ENCODE peak calls at places on chromosomes 1 and 21, in eight cellular contexts. X, T, K, I, J, Z, S and N are unnamed samples.

GRCh38 chr1:193406901-193407300 is 220.5 kb upstream of the B3GALT2 start:
- DNase-seq in X (peak; percentile 77), T (peak; percentile 51), K (no peak), I (no peak), J (peak; percentile 76), Z (peak; percentile 62), S (peak; percentile 24), N (no peak)

GRCh38 chr1:74679811-74680210 is 6.2 kb upstream of the ERICH3 start:
- DNase-seq in X (no peak), T (no peak), K (no peak), I (no peak), J (no peak), Z (no peak), S (no peak), N (no peak)

GRCh38 chr1:234719454-234720258 is 109.7 kb upstream of the IRF2BP2 start:
- DNase-seq in X (no peak), T (no peak), K (no peak), I (no peak), J (no peak), Z (no peak), S (no peak), N (no peak)

GRCh38 chr1:39668894-39669293 is 3.0 kb downstream of the NT5C1A start:
- DNase-seq in X (no peak), T (no peak), K (no peak), I (no peak), J (no peak), Z (no peak), S (no peak), N (no peak)

GRCh38 chr1:50975436-50975835 is 5.4 kb downstream of the CDKN2C start:
- DNase-seq in X (no peak), T (no peak), K (no peak), I (no peak), J (no peak), Z (no peak), S (no peak), N (no peak)

GRCh38 chr1:43368646-43369020 is 822 bp upstream of the ELOVL1 start:
- DNase-seq in X (no peak), T (no peak), K (no peak), I (no peak), J (no peak), Z (no peak), S (no peak), N (no peak)

GRCh38 chr21:27021046-27021445 is 54.2 kb upstream of the ADAMTS5 start:
- DNase-seq in X (no peak), T (no peak), K (no peak), I (no peak), J (no peak), Z (no peak), S (no peak), N (no peak)

GRCh38 chr1:70487910-70488665 is 77.0 kb downstream of the CTH start:
- DNase-seq in X (peak; percentile 56), T (peak; percentile 14), K (no peak), I (no peak), J (peak; percentile 91), Z (peak; percentile 6), S (no peak), N (peak; percentile 7)

GRCh38 chr1:20114021-20114648 is 5.2 kb downstream of the PLA2G2D start:
- DNase-seq in X (no peak), T (no peak), K (no peak), I (no peak), J (no peak), Z (no peak), S (no peak), N (no peak)

GRCh38 chr1:116537439-116537838 is 33.4 kb downstream of the CD58 start:
- DNase-seq in X (no peak), T (peak; percentile 93), K (no peak), I (no peak), J (no peak), Z (no peak), S (no peak), N (no peak)

GRCh38 chr1:240258910-240259309 is 167.2 kb downstream of the FMN2 start:
- DNase-seq in X (no peak), T (peak; percentile 36), K (no peak), I (no peak), J (no peak), Z (no peak), S (no peak), N (no peak)
- H3K27ac ChIP-seq in X (no peak overlapping the region), T (no peak overlapping the region), K (no peak overlapping the region), I (no peak overlapping the region), J (no peak overlapping the region), Z (no peak overlapping the region), S (no peak overlapping the region), N (no peak overlapping the region)

DNA sequence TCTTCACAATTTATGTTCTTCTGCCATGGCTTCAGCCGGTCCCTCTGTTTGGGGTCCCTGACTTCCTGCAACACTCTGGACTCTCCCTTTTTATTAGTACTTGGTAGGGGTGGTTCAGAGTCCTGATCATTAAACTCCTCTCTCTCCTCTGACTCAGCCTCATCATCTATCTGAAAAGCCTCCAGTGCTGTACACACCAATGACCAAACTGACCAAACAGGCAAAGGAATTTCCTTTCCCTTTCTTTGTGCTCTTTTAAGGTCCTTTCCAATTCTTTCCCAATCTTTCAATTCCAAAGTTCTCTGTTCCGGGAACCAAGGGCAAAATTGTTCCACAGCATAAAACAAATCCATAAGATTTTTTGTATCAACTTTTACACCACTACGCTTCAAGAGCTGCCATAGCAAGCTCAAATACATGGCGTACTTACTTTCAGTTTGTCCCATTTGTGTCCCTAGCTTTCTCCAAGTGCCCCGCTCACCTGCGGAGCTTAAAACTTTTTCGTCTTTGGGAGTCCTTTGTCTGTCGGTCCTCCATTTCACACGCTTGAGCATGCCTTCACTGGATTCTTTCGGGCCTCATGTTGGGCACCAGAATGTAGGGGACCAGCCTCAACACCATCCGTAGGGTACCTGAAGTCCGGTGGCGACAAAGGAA is 9.6 kb downstream of the DAP3 start:
- DNase-seq in X (no peak), T (no peak), K (no peak), I (no peak), J (peak; percentile 20), Z (no peak), S (no peak), N (no peak)
- H3K27ac ChIP-seq in X (no peak overlapping the region), T (no peak overlapping the region), K (no peak overlapping the region), I (no peak overlapping the region), J (peak overlapping the region; percentile 80), Z (no peak overlapping the region), S (no peak overlapping the region), N (no peak overlapping the region)

GRCh38 chr1:15207829-15208429 is 39.1 kb upstream of the FHAD1 start:
- DNase-seq in X (no peak), T (no peak), K (no peak), I (peak; percentile 73), J (no peak), Z (no peak), S (no peak), N (no peak)

GRCh38 chr1:15207031-15207828 is 39.8 kb upstream of the FHAD1 start:
- DNase-seq in X (no peak), T (no peak), K (no peak), I (peak; percentile 49), J (peak; percentile 71), Z (no peak), S (no peak), N (peak; percentile 30)

GRCh38 chr1:15205586-15206346 is 41.3 kb upstream of the FHAD1 start:
- DNase-seq in X (no peak), T (no peak), K (no peak), I (no peak), J (no peak), Z (no peak), S (no peak), N (no peak)

GRCh38 chr1:15204931-15205330 is 42.1 kb upstream of the FHAD1 start:
- DNase-seq in X (no peak), T (no peak), K (no peak), I (no peak), J (no peak), Z (no peak), S (no peak), N (no peak)

GRCh38 chr1:15206418-15207030 is 40.5 kb upstream of the FHAD1 start:
- DNase-seq in X (no peak), T (peak; percentile 39), K (no peak), I (no peak), J (peak; percentile 56), Z (no peak), S (no peak), N (no peak)
- H3K27ac ChIP-seq in X (no peak overlapping the region), T (no peak overlapping the region), K (no peak overlapping the region), I (peak overlapping the region; percentile 84), J (peak overlapping the region; percentile 92), Z (no peak overlapping the region), S (peak overlapping the region; percentile 72), N (peak overlapping the region; percentile 46)

GRCh38 chr1:1127551-1128451 is 11.9 kb upstream of the C1orf159 start:
- DNase-seq in X (no peak), T (no peak), K (no peak), I (no peak), J (no peak), Z (no peak), S (no peak), N (no peak)

GRCh38 chr1:1128454-1129139 is 12.7 kb upstream of the C1orf159 start:
- DNase-seq in X (no peak), T (no peak), K (no peak), I (peak; percentile 82), J (no peak), Z (no peak), S (no peak), N (no peak)

GRCh38 chr1:1125945-1126344 is 10.1 kb upstream of the C1orf159 start:
- DNase-seq in X (no peak), T (no peak), K (no peak), I (no peak), J (no peak), Z (no peak), S (no peak), N (no peak)

GRCh38 chr1:1132042-1132927 is 16.4 kb upstream of the C1orf159 start:
- DNase-seq in X (no peak), T (no peak), K (no peak), I (peak; percentile 90), J (no peak), Z (no peak), S (no peak), N (no peak)

GRCh38 chr1:1129309-1129708 is 13.4 kb upstream of the C1orf159 start:
- DNase-seq in X (no peak), T (no peak), K (no peak), I (no peak), J (no peak), Z (no peak), S (no peak), N (no peak)
- H3K27ac ChIP-seq in X (no peak overlapping the region), T (no peak overlapping the region), K (no peak overlapping the region), I (peak overlapping the region; percentile 91), J (no peak overlapping the region), Z (no peak overlapping the region), S (no peak overlapping the region), N (no peak overlapping the region)

DNA sequence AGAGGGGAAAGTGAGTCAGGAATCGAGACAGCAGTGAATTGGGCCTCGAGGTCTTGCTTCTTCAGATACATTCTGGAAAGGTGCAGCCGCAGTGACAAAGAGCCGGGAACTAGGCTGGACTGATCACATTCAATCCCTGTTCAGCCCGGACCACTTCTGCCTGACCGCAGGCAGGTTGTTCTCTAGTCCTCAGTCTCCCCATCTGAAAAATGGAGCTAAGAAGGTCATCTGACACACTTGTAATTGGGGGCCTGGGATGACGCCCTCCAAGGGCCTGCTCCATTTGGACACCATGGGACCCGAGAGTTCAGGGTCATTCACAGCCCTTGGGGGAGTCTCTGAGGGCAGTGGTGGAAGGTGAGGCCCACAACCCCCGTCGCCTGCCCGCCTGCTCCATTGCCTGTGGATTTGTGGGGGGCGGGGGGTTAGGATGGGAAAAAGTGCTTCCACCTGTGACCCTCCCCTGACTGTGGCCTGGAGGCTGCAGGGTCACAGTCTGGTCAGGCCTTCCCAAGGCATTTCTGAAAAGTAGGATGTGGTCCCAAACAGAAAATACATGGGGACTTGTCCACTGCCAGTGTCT is 87.9 kb upstream of the CSF3R start:
- DNase-seq in X (no peak), T (no peak), K (no peak), I (no peak), J (no peak), Z (no peak), S (no peak), N (no peak)
- H3K27ac ChIP-seq in X (no peak overlapping the region), T (no peak overlapping the region), K (no peak overlapping the region), I (no peak overlapping the region), J (no peak overlapping the region), Z (no peak overlapping the region), S (no peak overlapping the region), N (no peak overlapping the region)